ENCODE peak calls at places on chromosomes 2 and 18, in nine cellular contexts. L, G, N, A, E, S, D, Z and R are unnamed samples. For H3K4me1, the result is how much of the 10 kb centered on the place peaks cover.

GRCh38 chr2:232261776-232262175 is 116.8 kb upstream of the ALPP start:
- DNase-seq in D (no peak), N (no peak), E (no peak), G (no peak), L (no peak), A (no peak), Z (no peak), S (no peak), R (no peak)

GRCh38 chr18:11322716-11323115 is 173.3 kb upstream of the PIEZO2 start:
- DNase-seq in A (no peak), G (peak), D (no peak), L (no peak), S (no peak), N (peak), Z (no peak), E (no peak), R (no peak)

GRCh38 chr2:101295895-101296294 is 12.6 kb downstream of the RNF149 start:
- DNase-seq in G (no peak), D (no peak), N (no peak), Z (no peak), S (no peak), E (no peak), L (peak), A (peak), R (no peak)

GRCh38 chr2:31266804-31267203 is 32.9 kb downstream of the EHD3 start:
- DNase-seq in N (no peak), A (no peak), G (no peak), S (no peak), E (no peak), D (no peak), Z (no peak), L (no peak), R (no peak)

GRCh38 chr2:225165052-225165451 is 122.8 kb upstream of the DOCK10 start:
- DNase-seq in L (no peak), S (no peak), G (no peak), A (no peak), N (no peak), D (no peak), Z (no peak), E (no peak), R (no peak)

GRCh38 chr2:167702227-167702626 is 545.2 kb downstream of the STK39 start:
- DNase-seq in D (no peak), L (no peak), A (no peak), Z (no peak), G (no peak), E (no peak), S (no peak), N (no peak), R (no peak)

GRCh38 chr2:7577769-7578168 is 660.6 kb downstream of the RNF144A start:
- DNase-seq in Z (no peak), G (no peak), S (no peak), N (no peak), E (no peak), A (no peak), D (no peak), L (no peak), R (no peak)

GRCh38 chr2:71530246-71530986 is 77.1 kb downstream of the DYSF start:
- DNase-seq in Z (no peak), N (peak), L (peak), E (peak), D (no peak), A (peak), S (no peak), G (peak), R (no peak)

GRCh38 chr18:23071285-23071684 is 64.0 kb upstream of the CABLES1 start:
- DNase-seq in L (no peak), A (peak), N (no peak), D (peak), G (no peak), S (peak), Z (peak), E (no peak), R (no peak)

GRCh38 chr18:21218862-21219261 is 23.2 kb upstream of the GREB1L start:
- DNase-seq in E (no peak), N (peak), L (no peak), G (no peak), D (no peak), Z (no peak), S (no peak), A (no peak), R (no peak)

GRCh38 chr2:164882276-164882675 is 40.7 kb upstream of the COBLL1 start:
- DNase-seq in G (no peak), Z (no peak), S (no peak), D (no peak), A (peak), N (no peak), E (no peak), L (no peak), R (no peak)

GRCh38 chr2:55926246-55926645 is 2.7 kb upstream of the EFEMP1 start:
- DNase-seq in N (peak), Z (no peak), A (no peak), D (no peak), L (peak), G (no peak), E (no peak), S (no peak), R (no peak)

GRCh38 chr2:188701836-188702235 is 272.3 kb upstream of the COL3A1 start:
- DNase-seq in S (no peak), G (peak), D (no peak), A (peak), L (peak), E (no peak), Z (no peak), N (no peak), R (no peak)

GRCh38 chr2:20526146-20526545 is 79.3 kb downstream of the RHOB start:
- DNase-seq in N (no peak), E (no peak), G (no peak), A (no peak), L (no peak), Z (no peak), S (no peak), D (no peak), R (no peak)

GRCh38 chr2:98444436-98445166 is at the start of gene INPP4A:
- DNase-seq in N (peak), D (no peak), Z (peak), S (peak), E (peak), A (peak), G (peak), L (peak), R (no peak)

GRCh38 chr2:219851801-219852481 is 224.5 kb downstream of the SLC4A3 start:
- DNase-seq in E (peak), Z (no peak), G (no peak), S (no peak), D (no peak), A (peak), L (no peak), N (no peak), R (no peak)

GRCh38 chr18:23422751-23423418 is 30.2 kb upstream of the RIOK3 start:
- DNase-seq in G (peak), D (peak), S (peak), A (peak), N (no peak), E (peak), L (no peak), Z (peak), R (no peak)

DNA sequence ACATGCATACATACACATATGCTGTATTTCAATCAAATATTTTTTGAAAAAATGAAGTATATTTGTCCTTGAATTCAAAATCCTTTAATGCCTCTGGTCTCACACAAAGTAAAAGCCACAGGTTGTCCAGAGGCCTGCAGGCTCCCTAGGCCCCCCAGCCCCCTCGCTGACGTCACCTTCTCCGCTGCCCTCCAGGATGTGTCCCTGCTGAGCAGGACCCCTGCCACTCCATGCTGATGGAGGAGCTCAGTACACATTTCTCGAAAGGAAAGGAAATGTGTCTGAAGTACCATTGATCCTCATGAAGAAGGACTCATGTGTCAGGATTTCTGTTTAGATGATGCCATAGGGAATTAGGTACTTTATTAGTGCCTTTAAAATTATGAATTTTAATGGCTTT is 212.1 kb downstream of the LDLRAD4 start:
- DNase-seq in L (no peak), A (no peak), Z (no peak), D (no peak), N (no peak), G (no peak), S (no peak), E (no peak), R (no peak)
- H3K4me1 ChIP-seq in L (under half), A (under half), Z (under half), D (under half), N (under half), G (under half), S (under half), E (under half), R (under half)

DNA sequence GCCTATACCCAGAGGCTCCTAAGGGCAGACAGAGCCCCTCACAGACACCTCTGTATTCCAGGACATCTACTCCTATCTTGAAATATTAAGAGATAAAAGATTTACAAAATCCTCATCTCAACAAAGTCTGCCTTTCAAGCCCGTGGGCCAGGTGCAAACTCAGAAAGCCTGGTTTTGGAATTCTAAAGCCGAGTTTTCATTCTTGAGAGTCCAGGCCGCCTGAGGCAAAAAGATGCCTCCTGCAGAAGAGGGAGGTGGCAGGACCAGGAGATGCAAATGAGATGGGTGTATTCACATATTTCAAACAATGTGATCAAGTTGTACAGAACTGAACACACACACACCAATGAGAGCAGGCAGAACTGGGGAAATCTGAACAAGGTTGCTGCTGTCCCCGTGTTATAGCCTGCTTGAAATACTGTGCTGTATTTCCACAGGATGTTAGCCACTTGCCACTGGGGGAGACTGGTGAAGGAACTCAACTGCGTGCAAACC is 7.7 kb upstream of the HS6ST1 start:
- DNase-seq in N (no peak), E (no peak), A (no peak), D (no peak), Z (no peak), S (no peak), L (no peak), G (no peak), R (peak)
- TF ChIP-seq CTCF in N (no peak), E (no peak), A (no peak), D (no peak), Z (no peak), S (no peak), L (no peak), G (no peak), R (no peak)

DNA sequence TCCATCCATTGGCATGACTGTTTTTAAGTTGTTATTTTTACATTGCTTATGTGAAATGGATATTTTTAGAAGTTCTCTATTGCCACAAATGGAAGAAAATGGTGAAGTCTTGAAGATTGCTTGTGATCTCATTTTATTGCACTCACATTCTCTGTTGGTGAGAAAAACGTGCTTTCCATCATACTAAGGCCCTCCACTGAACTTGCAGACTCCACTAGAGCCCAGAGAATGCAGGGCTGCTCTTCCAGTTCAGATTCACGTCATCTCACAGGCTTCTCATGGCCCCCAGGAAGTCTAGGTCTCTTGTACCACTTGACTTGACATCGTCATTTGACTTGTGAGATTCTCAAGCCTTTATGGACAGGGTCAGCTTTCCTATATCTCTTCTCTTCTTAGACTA is 254.8 kb upstream of the COPS8 start:
- DNase-seq in L (no peak), Z (no peak), G (no peak), A (no peak), E (no peak), S (no peak), N (no peak), D (no peak), R (no peak)
- H3K4me1 ChIP-seq in L (under half), Z (under half), G (under half), A (under half), E (under half), S (under half), N (under half), D (under half), R (under half)

GRCh38 chr18:48605408-48605845 is 66.6 kb downstream of the CTIF start:
- DNase-seq in E (peak), N (peak), Z (no peak), L (peak), G (peak), A (peak), S (no peak), D (no peak), R (no peak)
- TF ChIP-seq CTCF in E (peak), N (peak), Z (no peak), L (peak), G (peak), A (peak), S (no peak), D (no peak), R (no peak)

GRCh38 chr18:8749492-8749891 is 44.1 kb downstream of the MTCL1 start:
- DNase-seq in A (no peak), L (no peak), N (no peak), Z (no peak), G (no peak), E (no peak), S (no peak), D (no peak), R (peak)
- H3K4me1 ChIP-seq in A (under half), L (under half), N (under half), Z (under half), G (half or more), E (under half), S (under half), D (under half), R (under half)

GRCh38 chr2:23007836-23008235 is 377.1 kb upstream of the KLHL29 start:
- DNase-seq in G (no peak), L (no peak), S (no peak), Z (no peak), E (no peak), N (no peak), D (no peak), A (no peak), R (peak)

GRCh38 chr2:22999951-23000350 is 385.0 kb upstream of the KLHL29 start:
- DNase-seq in D (no peak), E (no peak), A (no peak), L (no peak), Z (no peak), G (no peak), N (no peak), S (no peak), R (no peak)

GRCh38 chr2:22998368-22998767 is 386.6 kb upstream of the KLHL29 start:
- DNase-seq in L (no peak), D (no peak), A (no peak), Z (no peak), G (no peak), S (no peak), N (no peak), E (no peak), R (no peak)

GRCh38 chr2:23005469-23005868 is 379.5 kb upstream of the KLHL29 start:
- DNase-seq in E (no peak), N (no peak), A (no peak), Z (no peak), D (no peak), S (no peak), G (no peak), L (no peak), R (no peak)

DNA sequence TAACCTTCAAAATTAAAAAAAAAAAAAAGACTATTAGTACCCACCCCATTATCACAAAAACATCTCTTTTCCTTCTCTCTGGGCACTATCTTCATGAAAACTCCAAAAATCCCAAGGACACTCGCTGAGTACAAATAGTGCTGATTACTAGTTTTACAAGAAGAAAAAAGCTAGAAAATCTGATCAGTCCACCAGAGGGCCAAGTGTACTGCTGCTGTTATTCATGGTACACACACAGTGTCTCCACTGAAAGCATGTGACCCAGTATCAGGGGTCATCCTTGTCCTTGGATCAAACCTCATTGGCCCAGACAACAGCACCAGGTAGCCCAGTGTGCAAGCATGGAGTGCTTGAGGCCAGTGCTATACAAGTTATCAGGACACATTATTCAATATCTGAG is 382.7 kb upstream of the KLHL29 start:
- DNase-seq in Z (no peak), D (no peak), S (no peak), L (no peak), G (peak), E (peak), N (peak), A (no peak), R (no peak)
- TF ChIP-seq CTCF in Z (no peak), D (no peak), S (no peak), L (no peak), G (no peak), E (peak), N (peak), A (no peak), R (no peak)

DNA sequence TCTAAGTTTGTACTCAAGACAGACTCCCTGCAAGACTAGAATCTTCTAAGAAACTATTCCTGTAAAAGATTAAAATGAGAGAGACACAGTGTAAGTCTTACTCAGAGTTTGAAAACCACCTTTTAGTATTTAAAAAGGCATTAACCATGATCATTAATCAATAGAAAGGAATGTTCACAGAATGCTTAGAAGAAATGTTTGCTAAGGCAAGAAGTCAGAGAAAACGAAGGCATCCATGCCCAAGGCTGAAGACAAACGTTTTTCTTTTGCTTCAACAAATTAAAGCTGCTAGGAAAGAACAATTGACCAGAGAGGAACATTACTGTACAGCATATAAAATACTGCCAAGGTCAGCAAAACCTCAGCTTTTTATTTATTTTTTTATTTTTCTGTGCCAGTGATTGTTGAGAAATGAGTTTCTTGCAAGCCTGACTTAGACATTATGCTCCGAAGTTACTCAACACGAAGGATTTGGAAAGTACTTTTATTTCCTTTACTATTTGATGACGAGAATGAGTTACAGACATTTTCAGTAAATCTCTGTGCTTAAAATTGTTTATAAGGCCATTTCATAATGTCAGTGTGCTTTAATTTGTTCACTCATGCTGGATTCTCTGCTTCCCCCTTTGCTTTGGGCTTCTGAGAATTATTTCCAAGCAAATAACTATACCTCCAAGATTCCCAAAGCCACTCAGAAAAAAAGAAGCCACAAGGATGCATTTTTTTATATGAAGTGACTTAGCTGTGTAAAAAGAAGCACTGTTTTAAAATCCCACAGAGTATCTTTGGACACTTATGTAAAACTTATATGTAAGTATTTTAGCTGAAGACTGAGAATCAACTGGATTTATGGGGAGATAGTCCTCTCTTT is 20.5 kb downstream of the RND3 start:
- DNase-seq in G (no peak), Z (no peak), S (no peak), E (no peak), D (no peak), L (peak), A (peak), N (no peak), R (no peak)
- H3K4me1 ChIP-seq in G (half or more), Z (under half), S (under half), E (under half), D (half or more), L (half or more), A (under half), N (under half), R (half or more)

GRCh38 chr2:180933332-180933731 is 47.1 kb upstream of the UBE2E3 start:
- DNase-seq in G (no peak), Z (no peak), E (no peak), S (no peak), A (no peak), N (no peak), D (no peak), L (no peak), R (no peak)
- TF ChIP-seq CTCF in G (no peak), Z (no peak), E (no peak), S (no peak), A (no peak), N (no peak), D (no peak), L (no peak), R (no peak)

GRCh38 chr2:230829959-230830358 is 34.8 kb upstream of the ITM2C start:
- DNase-seq in S (no peak), A (no peak), L (no peak), D (no peak), N (no peak), E (no peak), Z (no peak), G (no peak), R (no peak)

GRCh38 chr2:230830428-230830827 is 34.3 kb upstream of the ITM2C start:
- DNase-seq in E (no peak), N (no peak), D (no peak), S (no peak), L (no peak), Z (no peak), G (no peak), A (no peak), R (no peak)

GRCh38 chr2:230827774-230828271 is 36.9 kb upstream of the ITM2C start:
- DNase-seq in E (no peak), G (no peak), N (peak), D (no peak), Z (peak), A (no peak), S (no peak), L (no peak), R (no peak)

GRCh38 chr2:230828272-230828961 is 36.3 kb upstream of the ITM2C start:
- DNase-seq in G (no peak), D (no peak), L (no peak), Z (peak), A (peak), E (no peak), N (peak), S (peak), R (no peak)

DNA sequence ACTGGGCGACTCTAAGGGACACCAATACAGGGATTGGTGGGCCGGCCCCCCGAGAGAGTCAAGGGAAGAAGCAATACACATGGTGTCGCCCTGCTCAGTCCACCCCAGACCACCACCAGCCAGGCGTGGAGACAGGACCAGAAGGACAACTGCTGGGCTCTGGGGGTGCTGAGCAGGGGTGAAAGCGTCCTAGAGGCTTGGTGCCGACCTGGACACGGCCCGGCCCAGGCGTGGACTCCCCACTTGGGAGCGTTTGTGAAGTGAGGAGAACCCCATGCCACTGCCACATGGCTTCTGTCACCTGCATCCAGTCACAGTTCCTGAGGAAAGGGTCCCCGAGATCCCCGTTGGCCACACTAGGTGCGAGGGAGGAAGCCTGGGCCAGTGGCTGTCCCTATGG is 35.4 kb upstream of the ITM2C start:
- DNase-seq in N (no peak), A (no peak), S (no peak), E (no peak), D (no peak), Z (no peak), G (no peak), L (no peak), R (no peak)
- H3K4me1 ChIP-seq in N (under half), A (under half), S (under half), E (under half), D (under half), Z (under half), G (under half), L (under half), R (under half)